ENCODE peak calls at places on chromosomes 11 and 22, in four cellular contexts. J is upper lobe of right lung, Q is cardiac muscle cell, P is neural progenitor cell. V is an unnamed sample.
A peak's percentile ranks its signal among the peaks of the same experiment; 100 is the strongest.

GRCh38 chr11:890794-891600 is 19.6 kb downstream of the CHID1 start:
- DNase-seq in J (no peak), Q (no peak), P (peak; percentile 33), V (no peak)

GRCh38 chr11:69902337-69902736 is 83.1 kb upstream of the FGF3 start:
- DNase-seq in J (no peak), Q (no peak), P (no peak), V (no peak)

GRCh38 chr11:13966486-13966885 is 4.0 kb downstream of the SPON1 start:
- DNase-seq in J (no peak), Q (no peak), P (peak; percentile 15), V (no peak)

GRCh38 chr22:26461188-26461810 is 22.3 kb downstream of the HPS4 start:
- DNase-seq in J (no peak), Q (peak; percentile 45), P (peak; percentile 86), V (no peak)

GRCh38 chr22:39317756-39318506 is 1.5 kb downstream of the RPL3 start:
- DNase-seq in J (no peak), Q (peak; percentile 68), P (no peak), V (no peak)

GRCh38 chr11:107970049-107970448 is 38.6 kb upstream of the CUL5 start:
- DNase-seq in J (no peak), Q (no peak), P (no peak), V (no peak)

GRCh38 chr22:35863432-35863831 is 145.8 kb downstream of the APOL5 start:
- DNase-seq in J (no peak), Q (no peak), P (no peak), V (no peak)

GRCh38 chr22:38449776-38450175 is 5.2 kb downstream of the KCNJ4 start:
- DNase-seq in J (no peak), Q (no peak), P (peak; percentile 1), V (no peak)

GRCh38 chr22:49976439-49977175 is 16.0 kb downstream of the PIM3 start:
- DNase-seq in J (peak; percentile 41), Q (no peak), P (no peak), V (no peak)

GRCh38 chr11:38648597-38648996 is 2050.6 kb upstream of the RAG2 start:
- DNase-seq in J (no peak), Q (no peak), P (no peak), V (no peak)

GRCh38 chr11:67504950-67505561 is at the start of gene PITPNM1:
- DNase-seq in J (peak; percentile 90), Q (peak; percentile 69), P (peak; percentile 86), V (no peak)

GRCh38 chr11:128463386-128463829 is 124.0 kb downstream of the ETS1 start:
- DNase-seq in J (no peak), Q (peak; percentile 94), P (no peak), V (no peak)

GRCh38 chr11:74138021-74138420 is 32.8 kb downstream of the C2CD3 start:
- DNase-seq in J (no peak), Q (no peak), P (no peak), V (no peak)

GRCh38 chr11:121535122-121535796 is 82.5 kb upstream of the SORL1-AS1 start:
- DNase-seq in J (no peak), Q (no peak), P (no peak), V (no peak)

GRCh38 chr11:8564526-8564925 is 29.5 kb downstream of the STK33 start:
- DNase-seq in J (no peak), Q (no peak), P (no peak), V (no peak)

GRCh38 chr11:8561461-8561860 is 32.6 kb downstream of the STK33 start:
- DNase-seq in J (no peak), Q (no peak), P (no peak), V (no peak)

GRCh38 chr11:8567597-8568198 is 26.3 kb downstream of the STK33 start:
- DNase-seq in J (no peak), Q (no peak), P (no peak), V (peak; percentile 3)

GRCh38 chr11:8566613-8567210 is 27.3 kb downstream of the STK33 start:
- DNase-seq in J (no peak), Q (peak; percentile 62), P (peak; percentile 54), V (peak; percentile 36)
- TF ChIP-seq CTCF in J (peak; percentile 73), Q (peak; percentile 46), P (peak; percentile 83), V (peak; percentile 31)

GRCh38 chr22:30705710-30706651 is 11.3 kb downstream of the OSBP2 start:
- DNase-seq in J (no peak), Q (no peak), P (peak; percentile 25), V (peak; percentile 88)
- H3K4me3 ChIP-seq in J (no peak overlapping the region), Q (no peak overlapping the region), P (no peak overlapping the region), V (no peak overlapping the region)

DNA sequence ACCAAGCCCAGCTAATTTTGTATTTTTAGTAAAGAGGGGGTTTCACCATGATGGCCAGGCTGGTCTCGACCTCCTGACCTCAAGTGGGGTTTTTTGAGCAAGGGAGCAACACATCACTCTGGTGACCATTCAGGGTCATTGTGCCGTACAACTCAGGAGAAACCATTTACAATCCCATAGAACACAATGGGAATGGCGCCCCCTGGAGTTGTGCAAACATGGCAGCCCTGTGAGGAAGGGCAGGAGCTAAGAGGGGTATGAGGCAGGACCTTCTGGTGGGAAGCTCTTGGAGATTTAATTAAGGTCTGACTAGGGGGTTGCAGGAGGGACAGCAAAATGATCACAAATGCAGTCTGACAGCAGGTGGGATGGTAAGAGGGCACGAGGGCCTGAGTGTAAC is 9.2 kb upstream of the CSF2RB start:
- DNase-seq in J (no peak), Q (no peak), P (no peak), V (no peak)
- TF ChIP-seq CTCF in J (no peak), Q (peak; percentile 10), P (peak; percentile 18), V (no peak)

GRCh38 chr11:32602657-32603410 is 19.2 kb downstream of the EIF3M start:
- DNase-seq in J (no peak), Q (peak; percentile 69), P (no peak), V (peak; percentile 62)

GRCh38 chr11:32594272-32594671 is 10.6 kb downstream of the EIF3M start:
- DNase-seq in J (no peak), Q (no peak), P (no peak), V (no peak)

DNA sequence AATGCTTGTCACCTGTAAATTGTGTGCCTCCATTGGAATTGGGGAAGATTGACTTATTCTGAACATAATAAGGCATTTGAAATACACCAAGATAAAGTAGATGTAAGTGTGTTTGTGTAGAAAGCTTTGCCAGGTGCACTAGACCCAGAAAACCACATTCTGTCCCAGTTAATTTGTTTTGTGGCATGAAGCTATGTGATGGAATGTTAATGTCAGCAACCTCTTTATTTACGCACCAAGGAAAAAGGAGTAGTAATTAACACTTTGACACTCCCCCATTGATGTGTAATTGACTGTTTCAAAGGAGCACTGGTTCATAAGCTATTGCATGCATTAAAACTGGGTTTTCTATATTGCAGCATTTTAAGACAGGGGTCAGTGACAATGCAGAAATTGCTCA is 14.3 kb downstream of the EIF3M start:
- DNase-seq in J (no peak), Q (no peak), P (peak; percentile 57), V (no peak)
- H3K4me3 ChIP-seq in J (no peak overlapping the region), Q (no peak overlapping the region), P (peak overlapping the region; percentile 10), V (no peak overlapping the region)

DNA sequence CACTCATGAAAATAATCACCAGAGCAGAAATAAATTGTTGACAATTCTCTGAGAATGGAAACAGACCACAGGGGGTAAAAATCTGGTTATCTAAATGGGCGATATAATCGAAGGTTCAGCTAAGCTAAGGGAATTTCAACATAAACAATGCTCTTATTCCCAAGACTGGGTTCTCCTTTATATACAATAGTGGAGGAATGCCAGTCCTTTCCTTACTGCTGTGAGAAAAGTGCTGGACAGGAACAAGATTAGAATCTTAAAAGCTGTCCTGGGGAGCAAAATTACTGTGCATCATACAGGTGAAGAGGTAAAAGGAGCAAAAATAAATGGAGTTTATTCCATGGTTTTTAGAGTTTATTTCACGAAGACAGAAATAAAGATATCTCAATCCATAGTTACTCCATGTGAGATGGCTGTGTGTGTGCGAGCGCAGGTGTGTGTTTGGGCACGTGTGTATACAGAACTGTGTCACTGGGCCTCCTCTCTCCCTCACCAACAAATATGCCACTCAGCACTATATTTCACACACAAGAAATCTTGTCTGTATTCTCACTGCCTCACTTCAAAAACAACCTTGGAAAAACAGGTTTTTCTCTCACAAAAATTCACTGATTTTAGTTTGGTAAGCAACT is 385.6 kb downstream of the DCDC1 start:
- DNase-seq in J (no peak), Q (no peak), P (peak; percentile 24), V (no peak)
- TF ChIP-seq CTCF in J (no peak), Q (no peak), P (no peak), V (no peak)

GRCh38 chr11:65834202-65834601 is 439 bp downstream of the SNX32 start:
- DNase-seq in J (no peak), Q (no peak), P (no peak), V (no peak)
- H3K4me3 ChIP-seq in J (peak overlapping the region; percentile 60), Q (peak overlapping the region; percentile 48), P (peak overlapping the region; percentile 51), V (peak overlapping the region; percentile 74)

DNA sequence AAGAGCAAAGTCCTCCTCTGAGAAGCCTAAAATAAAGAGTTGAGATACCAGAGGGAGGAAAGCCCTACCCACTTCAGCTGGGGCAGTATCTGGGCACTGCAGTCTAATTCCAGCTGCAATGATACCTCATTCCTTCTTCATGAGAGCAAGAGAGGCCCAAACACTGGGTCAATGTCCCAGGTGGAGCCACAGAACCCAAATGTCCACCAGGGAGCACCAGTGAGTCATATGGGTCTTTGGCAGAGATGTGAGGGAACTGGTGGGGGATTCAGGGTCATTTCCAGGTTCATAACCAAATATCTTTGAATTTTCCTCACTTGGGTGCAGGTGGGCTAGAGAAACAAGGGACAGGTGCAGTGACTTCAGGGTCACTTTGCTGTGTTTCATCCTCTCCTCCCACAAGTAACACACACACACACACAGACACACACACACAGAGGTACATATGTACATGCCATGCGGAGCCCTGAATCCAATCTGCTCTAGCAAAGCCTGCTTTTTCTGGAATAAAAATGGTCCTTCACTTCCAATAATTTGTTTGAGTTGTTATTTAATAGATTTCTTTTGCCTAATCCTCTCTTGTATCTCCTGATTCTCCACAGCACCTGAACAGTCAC is 585.4 kb downstream of the SOX6 start:
- DNase-seq in J (peak; percentile 57), Q (peak; percentile 66), P (peak; percentile 61), V (peak; percentile 26)
- TF ChIP-seq CTCF in J (peak; percentile 56), Q (peak; percentile 80), P (peak; percentile 74), V (peak; percentile 86)

V was measured in astrocyte of the cerebellum.